ENCODE peak calls at places on chromosomes 7 and 10, in eight cellular contexts. T, Z, K, X, N, O, I and D are unnamed samples.

GRCh38 chr7:135774284-135774683 is 25.7 kb upstream of the FAM180A start:
- DNase-seq in K (no peak), N (no peak), O (no peak), I (no peak), T (no peak), X (no peak), Z (no peak), D (no peak)

GRCh38 chr10:116741391-116742351 is 695 bp downstream of the HSPA12A start:
- DNase-seq in X (peak; percentile 38), I (no peak), K (peak; percentile 80), T (no peak), Z (no peak), O (no peak), N (peak; percentile 53), D (peak; percentile 49)

GRCh38 chr7:132469681-132470080 is 106.6 kb downstream of the PLXNA4 start:
- DNase-seq in X (no peak), N (no peak), I (no peak), O (no peak), T (no peak), Z (no peak), K (no peak), D (no peak)

GRCh38 chr10:13597909-13598308 is 11.1 kb downstream of the PRPF18 start:
- DNase-seq in K (no peak), X (no peak), O (no peak), I (no peak), N (no peak), T (no peak), Z (no peak), D (no peak)

GRCh38 chr7:39465055-39465929 is 100.9 kb upstream of the YAE1 start:
- DNase-seq in I (no peak), O (peak; percentile 11), N (peak; percentile 23), T (peak; percentile 35), X (peak; percentile 34), K (peak; percentile 28), Z (no peak), D (no peak)

GRCh38 chr10:120387326-120387725 is 69.7 kb upstream of the PLPP4 start:
- DNase-seq in O (no peak), K (no peak), N (no peak), X (no peak), T (no peak), I (no peak), Z (no peak), D (no peak)

GRCh38 chr7:102326156-102326914 is 29.9 kb downstream of the SPDYE6 start:
- DNase-seq in X (no peak), K (no peak), O (no peak), N (no peak), T (no peak), I (no peak), Z (no peak), D (no peak)

GRCh38 chr7:6480323-6480660 is 32.5 kb upstream of the DAGLB start:
- DNase-seq in T (no peak), I (no peak), X (no peak), Z (no peak), K (no peak), O (no peak), N (no peak), D (no peak)

GRCh38 chr10:79356104-79356503 is 8.8 kb downstream of the PPIF start:
- DNase-seq in I (no peak), Z (no peak), O (no peak), K (no peak), N (no peak), X (no peak), T (no peak), D (no peak)

GRCh38 chr10:118595064-118595420 is 406 bp downstream of the PRLHR start:
- DNase-seq in K (no peak), Z (no peak), T (no peak), N (no peak), X (no peak), O (no peak), I (no peak), D (no peak)

GRCh38 chr10:26455567-26456315 is 17.6 kb downstream of the APBB1IP start:
- DNase-seq in Z (no peak), T (no peak), O (no peak), N (no peak), X (no peak), K (no peak), I (no peak), D (no peak)

GRCh38 chr7:106717997-106718871 is 57.3 kb upstream of the CCDC71L start:
- DNase-seq in Z (peak; percentile 12), I (peak; percentile 40), O (peak; percentile 64), T (no peak), K (no peak), X (peak; percentile 30), N (no peak), D (no peak)

GRCh38 chr10:16901102-16901501 is 83.9 kb upstream of the RSU1 start:
- DNase-seq in I (no peak), K (no peak), Z (no peak), X (no peak), O (no peak), N (no peak), T (no peak), D (no peak)

GRCh38 chr7:102095933-102096332 is 190.7 kb upstream of the SH2B2 start:
- DNase-seq in T (no peak), O (no peak), X (no peak), K (no peak), I (no peak), N (no peak), Z (no peak), D (no peak)

GRCh38 chr7:142932386-142933091 is 1.0 kb downstream of the TRPV5 start:
- DNase-seq in K (no peak), N (no peak), Z (no peak), X (no peak), O (no peak), I (no peak), T (no peak), D (no peak)

GRCh38 chr7:158784270-158784669 is 45.0 kb downstream of the ESYT2 start:
- DNase-seq in X (no peak), N (no peak), I (no peak), T (no peak), Z (no peak), K (no peak), O (no peak), D (no peak)

GRCh38 chr7:38398725-38399321 is 125.4 kb upstream of the TARP start:
- DNase-seq in X (peak; percentile 58), N (peak; percentile 18), Z (peak; percentile 52), O (peak; percentile 55), K (peak; percentile 31), I (peak; percentile 15), T (peak; percentile 45), D (no peak)

GRCh38 chr7:65832281-65832680 is 40.6 kb upstream of the VKORC1L1 start:
- DNase-seq in X (no peak), I (no peak), K (no peak), O (no peak), Z (no peak), T (peak; percentile 4), N (no peak), D (no peak)

GRCh38 chr7:7207876-7208275 is 25.5 kb downstream of the C1GALT1 start:
- DNase-seq in N (no peak), T (no peak), I (no peak), Z (no peak), O (no peak), K (no peak), X (no peak), D (no peak)

GRCh38 chr7:82821037-82821436 is 341.6 kb downstream of the PCLO start:
- DNase-seq in N (no peak), T (no peak), K (no peak), O (no peak), X (no peak), I (no peak), Z (no peak), D (no peak)

GRCh38 chr10:45599021-45599603 is 73.5 kb downstream of the ZFAND4 start:
- DNase-seq in I (no peak), K (no peak), X (no peak), O (no peak), T (no peak), Z (no peak), N (no peak), D (no peak)

GRCh38 chr10:120948889-120949382 is 97.8 kb downstream of the WDR11 start:
- DNase-seq in T (peak; percentile 79), Z (peak; percentile 31), K (peak; percentile 72), N (peak; percentile 78), O (peak; percentile 67), X (peak; percentile 79), I (peak; percentile 47), D (peak; percentile 84)

GRCh38 chr7:373818-374705 is 84.1 kb downstream of the FOXL3 start:
- DNase-seq in X (peak; percentile 7), Z (no peak), O (no peak), I (no peak), T (no peak), K (peak; percentile 17), N (no peak), D (no peak)

GRCh38 chr7:137930616-137931015 is 71.3 kb downstream of the CREB3L2 start:
- DNase-seq in Z (no peak), I (no peak), N (no peak), T (no peak), K (no peak), X (no peak), O (no peak), D (no peak)

GRCh38 chr10:89481662-89482061 is 53.7 kb downstream of the SLC16A12 start:
- DNase-seq in K (no peak), O (no peak), N (no peak), X (no peak), T (no peak), Z (no peak), I (no peak), D (no peak)

GRCh38 chr7:85630904-85631582 is 444.2 kb upstream of the SEMA3D start:
- DNase-seq in Z (no peak), O (no peak), X (no peak), I (no peak), K (no peak), N (no peak), T (no peak), D (no peak)